ENCODE peak calls at places on chromosomes 6 and 20, in five cellular contexts. L is CD4-positive, alpha-beta T cell; H is stomach; Y is endothelial cell of umbilical vein; C is iPS DF 6.9. P is an unnamed sample. For H3K27me3 and H3K9me3, the result is how much of the 10 kb centered on the place peaks cover.

GRCh38 chr6:158539363-158539762 is 20.5 kb upstream of the TMEM181 start:
- DNase-seq in L (no peak), H (no peak), Y (no peak), C (no peak), P (no peak)

GRCh38 chr6:159100789-159101182 is 56.0 kb upstream of the TAGAP start:
- DNase-seq in L (no peak), H (no peak), Y (no peak), C (no peak), P (no peak)

GRCh38 chr6:7238900-7239589 is 74.0 kb downstream of the SSR1 start:
- DNase-seq in L (peak), H (peak), Y (peak), C (no peak), P (peak)

GRCh38 chr20:4102381-4102780 is 87.0 kb upstream of the RNF24 start:
- DNase-seq in L (no peak), H (no peak), Y (no peak), C (no peak), P (no peak)

GRCh38 chr6:155185544-155185943 is 78.3 kb upstream of the CLDN20 start:
- DNase-seq in L (no peak), H (peak), Y (peak), C (no peak), P (no peak)

GRCh38 chr6:151690768-151691562 is 116.5 kb upstream of the ESR1 start:
- DNase-seq in L (no peak), H (no peak), Y (no peak), C (no peak), P (no peak)

GRCh38 chr6:45650527-45651135 is 272.9 kb upstream of the SUPT3H start:
- DNase-seq in L (no peak), H (no peak), Y (peak), C (no peak), P (no peak)

GRCh38 chr6:158284340-158285210 is 27.7 kb upstream of the TULP4 start:
- DNase-seq in L (no peak), H (no peak), Y (no peak), C (no peak), P (no peak)

GRCh38 chr6:74573613-74574012 is 632.2 kb downstream of the COL12A1 start:
- DNase-seq in L (no peak), H (no peak), Y (no peak), C (no peak), P (no peak)

GRCh38 chr6:40774932-40775331 is 187.8 kb upstream of the LRFN2 start:
- DNase-seq in L (no peak), H (no peak), Y (no peak), C (no peak), P (no peak)

GRCh38 chr6:3213334-3213695 is 14.1 kb downstream of the TUBB2B start:
- DNase-seq in L (no peak), H (no peak), Y (no peak), C (no peak), P (no peak)

GRCh38 chr20:38751360-38751976 is 3.2 kb downstream of the ACTR5 start:
- DNase-seq in L (no peak), H (no peak), Y (peak), C (no peak), P (no peak)

GRCh38 chr6:143064996-143065683 is 4.5 kb downstream of the AIG1 start:
- DNase-seq in L (no peak), H (no peak), Y (no peak), C (no peak), P (no peak)

GRCh38 chr6:154932562-154933027 is 62.5 kb upstream of the TIAM2 start:
- DNase-seq in L (no peak), H (no peak), Y (no peak), C (no peak), P (no peak)

GRCh38 chr20:32072168-32072721 is 20.2 kb downstream of the HCK start:
- DNase-seq in L (no peak), H (no peak), Y (no peak), C (no peak), P (no peak)

GRCh38 chr6:106534564-106534982 is 94.7 kb downstream of the RTN4IP1 start:
- DNase-seq in L (no peak), H (no peak), Y (no peak), C (no peak), P (no peak)

GRCh38 chr20:58772786-58773185 is 77.9 kb downstream of the GNAS-AS1 start:
- DNase-seq in L (no peak), H (no peak), Y (no peak), C (no peak), P (no peak)

GRCh38 chr20:62312662-62312977 is 9.8 kb downstream of the ADRM1 start:
- DNase-seq in L (no peak), H (no peak), Y (no peak), C (no peak), P (peak)

DNA sequence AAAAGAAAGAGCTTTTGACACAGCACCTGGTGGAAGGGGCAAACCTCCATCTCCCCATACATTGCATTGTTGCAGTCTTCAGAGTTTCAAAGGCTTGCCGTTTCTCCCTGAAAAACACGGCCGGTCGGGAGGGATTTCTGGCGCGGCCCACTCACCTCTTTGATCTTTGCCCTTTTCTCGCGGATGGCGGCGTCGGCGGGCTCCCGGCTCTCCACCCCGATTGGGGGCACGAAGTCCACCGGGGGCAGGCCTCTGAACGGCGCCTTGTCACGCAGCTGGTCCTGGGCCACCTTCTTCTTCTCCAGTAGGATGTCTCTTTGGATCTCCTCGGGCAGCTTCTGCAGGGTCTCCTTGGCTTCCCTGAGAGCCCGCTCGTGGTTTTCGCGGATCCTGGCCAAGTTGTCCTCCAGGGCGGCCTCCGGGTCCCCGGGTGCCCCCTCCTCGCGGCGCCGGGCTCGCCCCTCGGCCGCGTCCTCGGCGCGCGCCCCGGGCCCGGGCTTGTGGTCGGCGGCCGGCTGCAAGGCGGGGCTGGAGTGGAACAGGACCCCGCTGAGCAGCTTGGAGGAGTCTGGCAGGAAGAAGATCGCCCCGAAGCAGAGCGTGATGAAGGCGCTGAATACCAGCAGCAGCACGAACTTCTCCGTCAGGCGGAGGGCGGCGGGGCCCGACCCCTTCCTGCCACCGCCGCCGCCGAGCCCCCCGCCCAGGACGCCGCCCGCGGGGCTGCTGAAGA is 1.1 kb downstream of the MAN1A1 start:
- DNase-seq in L (peak), H (peak), Y (peak), C (no peak), P (no peak)
- H3K27me3 ChIP-seq in L (under half), H (under half), Y (under half), C (under half), P (under half)

DNA sequence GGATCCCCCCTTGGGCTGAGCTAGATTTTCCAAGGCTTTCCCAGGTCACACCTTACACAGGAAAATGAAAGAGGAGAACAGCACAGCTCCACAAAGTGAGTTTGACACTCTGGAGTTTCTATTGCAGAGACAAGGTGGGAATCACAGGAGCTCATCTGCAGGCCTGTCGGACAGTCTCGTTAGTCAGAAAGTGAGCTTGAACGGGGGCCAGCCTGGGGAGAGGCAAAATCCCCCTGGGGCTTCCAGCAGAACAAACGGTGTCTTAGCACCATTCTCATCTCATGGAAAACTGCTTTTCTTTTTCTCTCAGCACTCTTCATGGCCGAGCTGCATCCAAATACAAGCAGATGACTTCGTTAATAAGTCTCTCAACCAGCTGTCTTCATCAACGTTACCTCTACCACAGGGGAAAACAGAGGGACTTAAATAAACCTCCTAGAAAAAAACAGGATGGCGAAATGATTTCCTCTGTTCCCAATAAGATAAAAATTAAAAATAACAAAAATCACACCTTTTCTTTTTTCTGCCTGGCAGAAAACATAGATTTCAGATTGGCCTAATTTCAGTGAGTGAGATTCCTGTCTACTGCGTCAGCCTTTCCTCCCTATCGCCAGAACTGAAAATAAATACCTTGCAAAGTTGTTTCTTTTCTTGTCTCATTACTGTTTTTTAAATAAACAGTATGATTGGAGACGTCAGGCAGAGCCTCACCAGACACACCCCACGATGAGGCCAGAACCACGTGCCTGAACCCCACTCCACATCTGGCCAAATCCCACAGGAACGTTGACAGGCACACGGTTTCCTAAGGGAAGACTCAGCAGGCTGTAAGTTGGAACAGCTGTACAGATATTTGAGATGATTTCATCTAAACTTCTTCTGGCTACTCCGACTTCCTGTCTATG is 219.0 kb downstream of the TTLL2 start:
- DNase-seq in L (no peak), H (no peak), Y (peak), C (no peak), P (no peak)
- H3K9me3 ChIP-seq in L (under half), H (under half), Y (under half), C (under half), P (under half)

GRCh38 chr20:46273701-46274100 is 34.6 kb downstream of the CDH22 start:
- DNase-seq in L (no peak), H (no peak), Y (no peak), C (no peak), P (no peak)
- H3K27me3 ChIP-seq in L (under half), H (half or more), Y (under half), C (under half), P (under half)

GRCh38 chr6:168371989-168372711 is 52.6 kb upstream of the DACT2 start:
- DNase-seq in L (no peak), H (no peak), Y (no peak), C (no peak), P (no peak)

GRCh38 chr6:168374051-168374502 is 54.5 kb upstream of the DACT2 start:
- DNase-seq in L (no peak), H (no peak), Y (no peak), C (no peak), P (no peak)

GRCh38 chr6:168372871-168373270 is 53.3 kb upstream of the DACT2 start:
- DNase-seq in L (no peak), H (peak), Y (no peak), C (no peak), P (no peak)

GRCh38 chr6:168374541-168375071 is 55.0 kb upstream of the DACT2 start:
- DNase-seq in L (no peak), H (no peak), Y (no peak), C (no peak), P (no peak)

GRCh38 chr6:168373389-168373788 is 53.8 kb upstream of the DACT2 start:
- DNase-seq in L (no peak), H (no peak), Y (no peak), C (no peak), P (no peak)
- H3K9me3 ChIP-seq in L (under half), H (under half), Y (under half), C (under half), P (under half)

GRCh38 chr20:2692036-2692885 is at the start of gene EBF4:
- DNase-seq in L (no peak), H (peak), Y (peak), C (no peak), P (no peak)

GRCh38 chr20:2691127-2691526 is 1.5 kb upstream of the EBF4 start:
- DNase-seq in L (no peak), H (no peak), Y (no peak), C (no peak), P (no peak)

GRCh38 chr20:2690718-2691117 is 1.9 kb upstream of the EBF4 start:
- DNase-seq in L (no peak), H (no peak), Y (no peak), C (no peak), P (no peak)

GRCh38 chr20:2691663-2692035 is 931 bp upstream of the EBF4 start:
- DNase-seq in L (no peak), H (no peak), Y (no peak), C (no peak), P (no peak)

GRCh38 chr20:2690213-2690612 is 2.4 kb upstream of the EBF4 start:
- DNase-seq in L (no peak), H (no peak), Y (no peak), C (no peak), P (no peak)
- H3K27me3 ChIP-seq in L (under half), H (half or more), Y (half or more), C (half or more), P (under half)

GRCh38 chr6:351011-351866 is 40.3 kb upstream of the IRF4 start:
- DNase-seq in L (no peak), H (no peak), Y (no peak), C (no peak), P (no peak)

GRCh38 chr6:349491-349921 is 42.0 kb upstream of the IRF4 start:
- DNase-seq in L (no peak), H (no peak), Y (no peak), C (no peak), P (no peak)

GRCh38 chr6:351867-352289 is 39.7 kb upstream of the IRF4 start:
- DNase-seq in L (no peak), H (no peak), Y (no peak), C (no peak), P (no peak)

GRCh38 chr6:348860-349396 is 42.6 kb upstream of the IRF4 start:
- DNase-seq in L (no peak), H (no peak), Y (no peak), C (no peak), P (no peak)

DNA sequence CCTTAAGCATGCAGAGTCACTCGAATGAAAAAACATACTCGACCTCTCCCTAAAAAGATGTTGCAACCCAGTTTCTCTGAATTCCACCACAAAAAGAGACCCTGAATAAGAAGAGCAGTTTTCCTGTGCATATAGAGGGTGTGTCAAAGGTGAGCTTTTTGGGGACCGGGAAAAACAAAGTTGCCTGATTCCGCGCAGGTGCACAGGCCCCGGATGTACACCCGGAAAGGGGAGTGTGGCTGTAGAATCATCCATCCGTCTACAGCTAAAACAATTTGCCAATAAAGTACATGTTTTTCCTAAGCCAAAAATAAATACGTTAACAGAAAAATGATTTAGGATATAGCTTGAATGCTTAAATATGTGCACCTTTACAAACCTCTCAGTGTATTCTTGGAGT is 41.2 kb upstream of the IRF4 start:
- DNase-seq in L (no peak), H (no peak), Y (no peak), C (no peak), P (no peak)
- H3K9me3 ChIP-seq in L (under half), H (under half), Y (under half), C (under half), P (under half)

GRCh38 chr20:50287512-50287911 is 96.9 kb downstream of the CEBPB start:
- DNase-seq in L (no peak), H (no peak), Y (no peak), C (no peak), P (no peak)
- H3K27me3 ChIP-seq in L (under half), H (under half), Y (under half), C (under half), P (under half)

DNA sequence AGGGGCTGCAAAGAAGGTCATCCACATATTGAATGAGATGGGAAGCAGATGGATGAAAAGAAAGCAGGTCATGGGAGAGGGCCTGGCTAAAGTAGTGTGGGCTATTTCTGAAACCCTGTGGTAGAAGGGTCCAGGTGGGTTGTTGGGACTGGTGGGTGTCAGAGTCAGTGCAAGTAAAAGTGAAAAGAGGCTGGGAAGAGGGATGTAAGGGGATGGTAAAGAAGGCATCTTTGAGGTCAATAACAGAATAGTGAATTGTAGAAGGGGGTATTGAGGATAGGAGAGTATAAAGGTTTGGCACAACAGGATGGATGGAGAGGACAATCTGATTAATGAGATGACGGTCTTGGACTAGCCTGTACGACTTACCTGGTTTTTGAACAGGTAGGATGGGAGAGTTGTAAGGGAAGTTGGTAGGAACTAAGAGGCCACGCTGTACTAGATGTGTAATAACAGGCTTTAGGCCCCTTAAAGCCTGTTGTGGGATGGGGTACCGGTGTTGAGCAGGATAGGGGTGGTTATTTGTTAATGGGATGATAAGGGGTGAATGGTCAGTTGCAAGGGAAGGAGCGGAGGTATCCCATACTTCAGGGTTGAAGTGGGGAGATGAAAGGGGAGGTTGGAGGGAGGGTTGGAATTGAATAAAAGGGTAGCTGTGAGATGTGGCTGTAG is 748.9 kb upstream of the ADGRB3 start:
- DNase-seq in L (no peak), H (no peak), Y (no peak), C (no peak), P (no peak)
- H3K9me3 ChIP-seq in L (under half), H (under half), Y (under half), C (under half), P (under half)